ENCODE peak calls at places on chromosomes 7 and 10, in nine cellular contexts. One of them, this sample, is unnamed.

GRCh38 chr10:80357000-80357803 is 621 bp downstream of the DYDC2 start:
- DNase-seq in hepatocyte: peak; percentile 49
- DNase-seq in AG09309: no peak
- DNase-seq in IMR-90: no peak
- DNase-seq in HL-60: no peak
- DNase-seq in heart left ventricle: peak; percentile 15
- DNase-seq in AG04450: no peak
- DNase-seq in OCI-LY7: no peak
- DNase-seq in H1: peak; percentile 31
- DNase-seq in this sample: no peak

GRCh38 chr10:132726194-132726593 is 59.8 kb downstream of the NKX6-2 start:
- DNase-seq in hepatocyte: no peak
- DNase-seq in AG09309: no peak
- DNase-seq in IMR-90: no peak
- DNase-seq in HL-60: no peak
- DNase-seq in heart left ventricle: no peak
- DNase-seq in AG04450: no peak
- DNase-seq in OCI-LY7: no peak
- DNase-seq in H1: no peak
- DNase-seq in this sample: no peak

GRCh38 chr7:144404911-144405310 is 1.4 kb upstream of the NOBOX start:
- DNase-seq in hepatocyte: no peak
- DNase-seq in AG09309: no peak
- DNase-seq in IMR-90: no peak
- DNase-seq in HL-60: no peak
- DNase-seq in heart left ventricle: no peak
- DNase-seq in AG04450: no peak
- DNase-seq in OCI-LY7: no peak
- DNase-seq in H1: no peak
- DNase-seq in this sample: no peak

GRCh38 chr7:28957064-28957821 is 887 bp downstream of the TRIL start:
- DNase-seq in hepatocyte: peak; percentile 36
- DNase-seq in AG09309: no peak
- DNase-seq in IMR-90: no peak
- DNase-seq in HL-60: no peak
- DNase-seq in heart left ventricle: peak; percentile 30
- DNase-seq in AG04450: no peak
- DNase-seq in OCI-LY7: no peak
- DNase-seq in H1: no peak
- DNase-seq in this sample: no peak

GRCh38 chr7:1725199-1725701 is 55.2 kb downstream of the ELFN1 start:
- DNase-seq in hepatocyte: peak; percentile 19
- DNase-seq in AG09309: no peak
- DNase-seq in IMR-90: no peak
- DNase-seq in HL-60: no peak
- DNase-seq in heart left ventricle: peak; percentile 86
- DNase-seq in AG04450: no peak
- DNase-seq in OCI-LY7: no peak
- DNase-seq in H1: no peak
- DNase-seq in this sample: no peak

GRCh38 chr10:85105614-85106013 is 777.2 kb downstream of the CCSER2 start:
- DNase-seq in hepatocyte: peak; percentile 23
- DNase-seq in AG09309: no peak
- DNase-seq in IMR-90: no peak
- DNase-seq in HL-60: no peak
- DNase-seq in heart left ventricle: no peak
- DNase-seq in AG04450: no peak
- DNase-seq in OCI-LY7: no peak
- DNase-seq in H1: peak; percentile 19
- DNase-seq in this sample: no peak

GRCh38 chr10:68137174-68137573 is 27.9 kb downstream of the MYPN start:
- DNase-seq in hepatocyte: no peak
- DNase-seq in AG09309: peak; percentile 66
- DNase-seq in IMR-90: peak; percentile 42
- DNase-seq in HL-60: no peak
- DNase-seq in heart left ventricle: no peak
- DNase-seq in AG04450: no peak
- DNase-seq in OCI-LY7: no peak
- DNase-seq in H1: no peak
- DNase-seq in this sample: no peak

GRCh38 chr7:32479574-32480200 is 10.5 kb downstream of the LSM5 start:
- DNase-seq in hepatocyte: peak; percentile 63
- DNase-seq in AG09309: no peak
- DNase-seq in IMR-90: peak; percentile 52
- DNase-seq in HL-60: peak; percentile 42
- DNase-seq in heart left ventricle: no peak
- DNase-seq in AG04450: peak; percentile 43
- DNase-seq in OCI-LY7: peak; percentile 57
- DNase-seq in H1: no peak
- DNase-seq in this sample: no peak

GRCh38 chr10:31948021-31948420 is 19.4 kb upstream of the ARHGAP12 start:
- DNase-seq in hepatocyte: no peak
- DNase-seq in AG09309: no peak
- DNase-seq in IMR-90: no peak
- DNase-seq in HL-60: no peak
- DNase-seq in heart left ventricle: no peak
- DNase-seq in AG04450: no peak
- DNase-seq in OCI-LY7: no peak
- DNase-seq in H1: no peak
- DNase-seq in this sample: no peak
- H3K4me3 ChIP-seq in hepatocyte: no peak overlapping the region
- H3K4me3 ChIP-seq in AG09309: no peak overlapping the region
- H3K4me3 ChIP-seq in IMR-90: no peak overlapping the region
- H3K4me3 ChIP-seq in HL-60: no peak overlapping the region
- H3K4me3 ChIP-seq in heart left ventricle: no peak overlapping the region
- H3K4me3 ChIP-seq in AG04450: no peak overlapping the region
- H3K4me3 ChIP-seq in OCI-LY7: no peak overlapping the region
- H3K4me3 ChIP-seq in H1: no peak overlapping the region
- H3K4me3 ChIP-seq in this sample: no peak overlapping the region

GRCh38 chr7:12069757-12070156 is 141.3 kb upstream of the TMEM106B start:
- DNase-seq in hepatocyte: no peak
- DNase-seq in AG09309: no peak
- DNase-seq in IMR-90: no peak
- DNase-seq in HL-60: no peak
- DNase-seq in heart left ventricle: no peak
- DNase-seq in AG04450: no peak
- DNase-seq in OCI-LY7: no peak
- DNase-seq in H1: no peak
- DNase-seq in this sample: no peak
- TF ChIP-seq CTCF in hepatocyte: no peak
- TF ChIP-seq CTCF in AG09309: no peak
- TF ChIP-seq CTCF in IMR-90: no peak
- TF ChIP-seq CTCF in HL-60: no peak
- TF ChIP-seq CTCF in heart left ventricle: no peak
- TF ChIP-seq CTCF in AG04450: no peak
- TF ChIP-seq CTCF in OCI-LY7: no peak
- TF ChIP-seq CTCF in H1: peak; percentile 28
- TF ChIP-seq CTCF in this sample: no peak

DNA sequence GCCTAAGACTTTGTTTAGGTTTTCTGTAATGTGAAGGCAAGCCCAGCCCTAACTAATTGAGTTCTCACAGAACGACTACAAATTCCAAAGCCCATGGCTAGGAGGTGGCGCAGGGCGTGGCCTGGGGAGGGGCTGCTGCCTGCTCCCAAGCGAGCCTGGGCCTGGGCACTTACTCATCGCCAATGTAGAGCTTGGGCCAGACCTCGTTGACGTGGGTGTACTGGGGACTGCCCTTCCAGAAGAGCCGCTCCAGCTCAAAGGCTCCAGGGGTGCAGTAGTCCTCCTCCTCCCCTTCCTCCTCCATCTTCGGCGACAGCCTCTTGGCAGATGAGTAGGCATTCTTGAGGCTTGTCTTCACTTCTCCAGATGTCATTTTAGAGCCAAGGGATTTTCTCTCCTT is 53.3 kb upstream of the SAMD8 start:
- DNase-seq in hepatocyte: no peak
- DNase-seq in AG09309: peak; percentile 52
- DNase-seq in IMR-90: no peak
- DNase-seq in HL-60: no peak
- DNase-seq in heart left ventricle: no peak
- DNase-seq in AG04450: no peak
- DNase-seq in OCI-LY7: no peak
- DNase-seq in H1: no peak
- DNase-seq in this sample: no peak
- H3K4me3 ChIP-seq in hepatocyte: no peak overlapping the region
- H3K4me3 ChIP-seq in AG09309: no peak overlapping the region
- H3K4me3 ChIP-seq in IMR-90: no peak overlapping the region
- H3K4me3 ChIP-seq in HL-60: no peak overlapping the region
- H3K4me3 ChIP-seq in heart left ventricle: no peak overlapping the region
- H3K4me3 ChIP-seq in AG04450: no peak overlapping the region
- H3K4me3 ChIP-seq in OCI-LY7: no peak overlapping the region
- H3K4me3 ChIP-seq in H1: no peak overlapping the region
- H3K4me3 ChIP-seq in this sample: no peak overlapping the region

DNA sequence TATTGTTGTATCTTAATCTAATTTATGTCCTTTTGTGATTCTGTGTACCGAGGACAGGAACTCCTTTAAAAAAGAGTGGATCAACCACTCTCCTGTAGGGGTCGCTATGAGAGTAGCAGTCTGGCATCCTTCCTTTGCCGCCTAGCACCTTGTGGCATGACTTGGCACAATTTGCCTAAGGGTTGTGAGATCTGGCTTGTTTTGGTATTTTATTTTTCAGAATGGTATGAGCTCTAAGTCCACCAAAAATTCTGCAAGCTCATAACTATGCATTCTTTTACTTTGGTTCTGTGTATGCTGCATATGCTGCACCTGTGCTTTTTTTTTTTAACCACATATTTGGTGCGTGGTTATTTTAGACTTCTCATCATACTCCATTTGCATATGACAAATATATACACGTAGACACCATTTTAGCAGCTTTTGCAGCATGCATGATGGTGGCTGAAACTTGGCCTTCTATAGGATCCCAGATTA is 112.8 kb downstream of the CDK14 start:
- DNase-seq in hepatocyte: peak; percentile 55
- DNase-seq in AG09309: no peak
- DNase-seq in IMR-90: no peak
- DNase-seq in HL-60: peak; percentile 28
- DNase-seq in heart left ventricle: no peak
- DNase-seq in AG04450: no peak
- DNase-seq in OCI-LY7: peak; percentile 93
- DNase-seq in H1: no peak
- DNase-seq in this sample: no peak
- TF ChIP-seq CTCF in hepatocyte: peak; percentile 48
- TF ChIP-seq CTCF in AG09309: peak; percentile 47
- TF ChIP-seq CTCF in IMR-90: peak; percentile 37
- TF ChIP-seq CTCF in HL-60: no peak
- TF ChIP-seq CTCF in heart left ventricle: peak; percentile 42
- TF ChIP-seq CTCF in AG04450: peak; percentile 45
- TF ChIP-seq CTCF in OCI-LY7: peak; percentile 100
- TF ChIP-seq CTCF in H1: peak; percentile 89
- TF ChIP-seq CTCF in this sample: peak; percentile 69

GRCh38 chr10:79221110-79222051 is 125.9 kb upstream of the PPIF start:
- DNase-seq in hepatocyte: peak; percentile 82
- DNase-seq in AG09309: no peak
- DNase-seq in IMR-90: peak; percentile 95
- DNase-seq in HL-60: no peak
- DNase-seq in heart left ventricle: peak; percentile 81
- DNase-seq in AG04450: peak; percentile 83
- DNase-seq in OCI-LY7: no peak
- DNase-seq in H1: no peak
- DNase-seq in this sample: peak; percentile 64

GRCh38 chr10:79223346-79224048 is 123.8 kb upstream of the PPIF start:
- DNase-seq in hepatocyte: peak; percentile 78
- DNase-seq in AG09309: no peak
- DNase-seq in IMR-90: peak; percentile 86
- DNase-seq in HL-60: no peak
- DNase-seq in heart left ventricle: peak; percentile 80
- DNase-seq in AG04450: no peak
- DNase-seq in OCI-LY7: no peak
- DNase-seq in H1: no peak
- DNase-seq in this sample: no peak

GRCh38 chr10:79223001-79223345 is 124.3 kb upstream of the PPIF start:
- DNase-seq in hepatocyte: no peak
- DNase-seq in AG09309: no peak
- DNase-seq in IMR-90: no peak
- DNase-seq in HL-60: no peak
- DNase-seq in heart left ventricle: no peak
- DNase-seq in AG04450: no peak
- DNase-seq in OCI-LY7: no peak
- DNase-seq in H1: no peak
- DNase-seq in this sample: no peak

GRCh38 chr10:79220296-79220695 is 127.0 kb upstream of the PPIF start:
- DNase-seq in hepatocyte: no peak
- DNase-seq in AG09309: no peak
- DNase-seq in IMR-90: no peak
- DNase-seq in HL-60: no peak
- DNase-seq in heart left ventricle: no peak
- DNase-seq in AG04450: no peak
- DNase-seq in OCI-LY7: no peak
- DNase-seq in H1: no peak
- DNase-seq in this sample: no peak

DNA sequence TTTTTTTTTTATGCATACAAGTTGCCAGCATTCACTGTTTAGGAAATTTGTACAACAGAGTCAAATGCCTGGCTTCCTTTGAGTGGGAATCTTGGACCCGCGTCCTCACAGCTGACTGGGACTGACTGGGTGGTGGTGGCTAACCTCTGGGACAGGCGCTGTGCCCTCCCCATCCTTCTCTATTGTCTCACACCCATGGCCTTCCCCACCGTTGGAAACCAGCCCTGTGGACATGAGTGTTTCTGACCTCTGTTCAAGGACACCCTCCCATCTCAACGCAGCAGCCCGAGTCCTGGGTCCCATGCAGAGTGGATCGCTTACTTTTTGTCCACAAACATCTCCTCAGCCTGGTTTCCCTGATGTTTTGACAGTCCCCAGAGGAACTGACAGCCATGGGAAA is 125.1 kb upstream of the PPIF start:
- DNase-seq in hepatocyte: no peak
- DNase-seq in AG09309: no peak
- DNase-seq in IMR-90: no peak
- DNase-seq in HL-60: no peak
- DNase-seq in heart left ventricle: no peak
- DNase-seq in AG04450: no peak
- DNase-seq in OCI-LY7: no peak
- DNase-seq in H1: no peak
- DNase-seq in this sample: no peak
- H3K4me3 ChIP-seq in hepatocyte: no peak overlapping the region
- H3K4me3 ChIP-seq in AG09309: no peak overlapping the region
- H3K4me3 ChIP-seq in IMR-90: no peak overlapping the region
- H3K4me3 ChIP-seq in HL-60: no peak overlapping the region
- H3K4me3 ChIP-seq in heart left ventricle: no peak overlapping the region
- H3K4me3 ChIP-seq in AG04450: no peak overlapping the region
- H3K4me3 ChIP-seq in OCI-LY7: no peak overlapping the region
- H3K4me3 ChIP-seq in H1: no peak overlapping the region
- H3K4me3 ChIP-seq in this sample: no peak overlapping the region

DNA sequence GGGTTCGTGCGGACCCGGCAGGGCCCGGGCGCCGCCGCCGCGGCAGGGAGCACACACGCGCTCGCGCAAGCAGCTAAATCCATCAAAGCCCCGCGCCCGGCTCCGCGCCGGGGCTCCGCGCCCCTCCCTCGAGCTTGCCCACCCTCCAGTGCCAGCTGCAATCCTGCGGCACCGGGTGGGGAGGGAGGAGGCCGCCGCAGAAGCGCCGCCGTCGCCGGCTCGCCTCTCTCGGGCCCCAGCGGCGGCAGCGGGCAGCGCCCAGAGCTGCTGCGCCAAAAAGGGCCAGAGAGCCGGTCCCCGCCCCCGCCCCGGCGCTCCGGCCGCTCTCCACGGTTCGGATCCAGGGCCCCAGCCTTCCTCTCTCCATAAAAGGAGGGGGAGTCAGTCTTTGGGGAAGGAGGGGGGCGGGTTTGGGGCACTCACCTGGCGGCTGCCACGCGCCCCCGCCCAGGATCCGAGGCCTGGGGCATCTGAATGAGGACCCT is 370 bp upstream of the PDGFA start:
- DNase-seq in hepatocyte: peak; percentile 83
- DNase-seq in AG09309: no peak
- DNase-seq in IMR-90: peak; percentile 36
- DNase-seq in HL-60: peak; percentile 7
- DNase-seq in heart left ventricle: peak; percentile 70
- DNase-seq in AG04450: no peak
- DNase-seq in OCI-LY7: no peak
- DNase-seq in H1: no peak
- DNase-seq in this sample: no peak
- TF ChIP-seq CTCF in hepatocyte: no peak
- TF ChIP-seq CTCF in AG09309: no peak
- TF ChIP-seq CTCF in IMR-90: peak; percentile 23
- TF ChIP-seq CTCF in HL-60: no peak
- TF ChIP-seq CTCF in heart left ventricle: peak; percentile 36
- TF ChIP-seq CTCF in AG04450: peak; percentile 18
- TF ChIP-seq CTCF in OCI-LY7: no peak
- TF ChIP-seq CTCF in H1: no peak
- TF ChIP-seq CTCF in this sample: peak; percentile 4

This sample was measured in astrocyte of the cerebellum.